ENCODE peak calls at places on chromosome 11, in seven cellular contexts. One of them, this sample, is unnamed. For H3K36me3, the result is how much of the 10 kb centered on the place peaks cover.

GRCh38 chr11:114152162-114152561 is 92.7 kb downstream of the ZBTB16 start:
- DNase-seq in OCI-LY7: no peak
- DNase-seq in H7: no peak
- DNase-seq in right atrium auricular region: no peak
- DNase-seq in mesenchymal stem cell: no peak
- DNase-seq in kidney epithelial cell: no peak
- DNase-seq in gastrocnemius medialis: no peak
- DNase-seq in this sample: no peak

GRCh38 chr11:3950996-3951662 is 95.7 kb downstream of the STIM1 start:
- DNase-seq in right atrium auricular region: no peak
- DNase-seq in mesenchymal stem cell: peak
- DNase-seq in gastrocnemius medialis: no peak
- DNase-seq in OCI-LY7: no peak
- DNase-seq in kidney epithelial cell: no peak
- DNase-seq in H7: peak
- DNase-seq in this sample: peak

GRCh38 chr11:11980200-11980599 is 28.2 kb downstream of the DKK3 start:
- DNase-seq in mesenchymal stem cell: peak
- DNase-seq in OCI-LY7: no peak
- DNase-seq in kidney epithelial cell: no peak
- DNase-seq in right atrium auricular region: peak
- DNase-seq in gastrocnemius medialis: no peak
- DNase-seq in H7: no peak
- DNase-seq in this sample: no peak

GRCh38 chr11:72429626-72430025 is 4.7 kb downstream of the CLPB start:
- DNase-seq in right atrium auricular region: no peak
- DNase-seq in kidney epithelial cell: no peak
- DNase-seq in mesenchymal stem cell: no peak
- DNase-seq in OCI-LY7: no peak
- DNase-seq in gastrocnemius medialis: no peak
- DNase-seq in H7: no peak
- DNase-seq in this sample: no peak

GRCh38 chr11:76742912-76743311 is 40.2 kb upstream of the TSKU start:
- DNase-seq in OCI-LY7: no peak
- DNase-seq in H7: no peak
- DNase-seq in mesenchymal stem cell: no peak
- DNase-seq in kidney epithelial cell: no peak
- DNase-seq in gastrocnemius medialis: no peak
- DNase-seq in right atrium auricular region: no peak
- DNase-seq in this sample: peak

GRCh38 chr11:112042161-112042960 is 17.2 kb downstream of the DLAT start:
- DNase-seq in H7: no peak
- DNase-seq in kidney epithelial cell: no peak
- DNase-seq in gastrocnemius medialis: no peak
- DNase-seq in OCI-LY7: no peak
- DNase-seq in right atrium auricular region: no peak
- DNase-seq in mesenchymal stem cell: peak
- DNase-seq in this sample: peak

GRCh38 chr11:21250196-21250595 is 580.8 kb downstream of the NELL1 start:
- DNase-seq in kidney epithelial cell: no peak
- DNase-seq in right atrium auricular region: no peak
- DNase-seq in mesenchymal stem cell: no peak
- DNase-seq in H7: no peak
- DNase-seq in gastrocnemius medialis: no peak
- DNase-seq in OCI-LY7: no peak
- DNase-seq in this sample: no peak

GRCh38 chr11:27460571-27460970 is 12.0 kb downstream of the LGR4 start:
- DNase-seq in H7: no peak
- DNase-seq in kidney epithelial cell: no peak
- DNase-seq in right atrium auricular region: no peak
- DNase-seq in mesenchymal stem cell: peak
- DNase-seq in gastrocnemius medialis: no peak
- DNase-seq in OCI-LY7: no peak
- DNase-seq in this sample: peak

GRCh38 chr11:103798029-103798428 is 238.4 kb upstream of the DDI1 start:
- DNase-seq in gastrocnemius medialis: no peak
- DNase-seq in OCI-LY7: no peak
- DNase-seq in right atrium auricular region: no peak
- DNase-seq in mesenchymal stem cell: peak
- DNase-seq in H7: no peak
- DNase-seq in kidney epithelial cell: no peak
- DNase-seq in this sample: peak

GRCh38 chr11:128544625-128545024 is 42.7 kb downstream of the ETS1 start:
- DNase-seq in kidney epithelial cell: no peak
- DNase-seq in right atrium auricular region: no peak
- DNase-seq in gastrocnemius medialis: no peak
- DNase-seq in OCI-LY7: no peak
- DNase-seq in H7: no peak
- DNase-seq in mesenchymal stem cell: peak
- DNase-seq in this sample: peak

GRCh38 chr11:73439002-73439843 is 63.0 kb downstream of the RELT start:
- DNase-seq in gastrocnemius medialis: no peak
- DNase-seq in H7: no peak
- DNase-seq in kidney epithelial cell: no peak
- DNase-seq in right atrium auricular region: no peak
- DNase-seq in mesenchymal stem cell: no peak
- DNase-seq in OCI-LY7: no peak
- DNase-seq in this sample: peak

GRCh38 chr11:22347857-22348496 is 9.8 kb downstream of the SLC17A6 start:
- DNase-seq in OCI-LY7: no peak
- DNase-seq in mesenchymal stem cell: no peak
- DNase-seq in H7: no peak
- DNase-seq in right atrium auricular region: no peak
- DNase-seq in kidney epithelial cell: no peak
- DNase-seq in gastrocnemius medialis: no peak
- DNase-seq in this sample: no peak

GRCh38 chr11:117410861-117411725 is 83.4 kb downstream of the CEP164 start:
- DNase-seq in OCI-LY7: no peak
- DNase-seq in right atrium auricular region: no peak
- DNase-seq in mesenchymal stem cell: no peak
- DNase-seq in kidney epithelial cell: no peak
- DNase-seq in H7: peak
- DNase-seq in gastrocnemius medialis: no peak
- DNase-seq in this sample: no peak

GRCh38 chr11:67213251-67213650 is 53.0 kb upstream of the GRK2 start:
- DNase-seq in mesenchymal stem cell: no peak
- DNase-seq in right atrium auricular region: no peak
- DNase-seq in H7: no peak
- DNase-seq in kidney epithelial cell: no peak
- DNase-seq in OCI-LY7: peak
- DNase-seq in gastrocnemius medialis: no peak
- DNase-seq in this sample: no peak

GRCh38 chr11:122209619-122210377 is 93.8 kb upstream of the BLID start:
- DNase-seq in H7: no peak
- DNase-seq in mesenchymal stem cell: peak
- DNase-seq in kidney epithelial cell: no peak
- DNase-seq in gastrocnemius medialis: peak
- DNase-seq in right atrium auricular region: peak
- DNase-seq in OCI-LY7: no peak
- DNase-seq in this sample: peak

GRCh38 chr11:68828155-68828931 is 13.4 kb downstream of the CPT1A start:
- DNase-seq in H7: no peak
- DNase-seq in kidney epithelial cell: no peak
- DNase-seq in right atrium auricular region: no peak
- DNase-seq in gastrocnemius medialis: no peak
- DNase-seq in mesenchymal stem cell: no peak
- DNase-seq in OCI-LY7: no peak
- DNase-seq in this sample: no peak

GRCh38 chr11:10777806-10778205 is 26.8 kb downstream of the CTR9 start:
- DNase-seq in OCI-LY7: no peak
- DNase-seq in H7: no peak
- DNase-seq in mesenchymal stem cell: peak
- DNase-seq in gastrocnemius medialis: no peak
- DNase-seq in right atrium auricular region: no peak
- DNase-seq in kidney epithelial cell: no peak
- DNase-seq in this sample: no peak

DNA sequence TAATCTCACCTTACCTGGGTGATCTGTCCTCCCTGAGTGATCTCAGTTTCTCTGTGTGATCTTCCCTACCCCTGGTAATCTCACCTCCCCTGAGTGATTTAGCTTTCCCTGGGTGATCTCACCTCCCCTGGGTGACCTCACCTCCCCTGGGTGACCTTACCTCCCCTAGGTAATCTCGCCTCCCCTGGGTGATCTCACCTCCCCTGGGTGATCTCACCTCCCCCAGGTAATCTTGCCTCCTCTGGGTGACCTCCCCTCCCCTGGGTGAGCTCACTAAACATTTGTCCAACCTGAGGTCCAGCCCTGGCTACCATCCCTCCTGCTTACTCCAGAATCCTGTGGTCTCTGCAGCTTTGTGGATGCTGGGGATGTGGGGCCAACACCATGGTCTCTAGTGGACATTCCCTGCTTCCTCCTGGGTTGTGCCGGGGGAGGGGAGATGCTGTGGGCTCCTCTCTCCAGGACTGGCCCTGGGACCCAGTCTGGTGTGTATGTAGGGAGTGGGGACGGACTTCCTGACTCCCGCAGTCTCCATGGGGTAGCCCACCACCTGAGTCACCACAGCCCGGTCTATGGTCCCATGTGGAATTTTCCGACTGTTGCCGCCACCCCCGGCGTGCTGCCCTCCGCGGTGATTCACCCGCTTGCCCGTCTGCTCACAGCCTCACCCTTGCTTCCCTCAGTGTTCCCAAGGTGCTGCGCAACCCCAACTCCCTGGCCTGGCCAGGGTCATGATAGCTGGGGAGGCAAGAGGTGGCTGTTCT is 9.9 kb downstream of the LSP1 start:
- DNase-seq in kidney epithelial cell: no peak
- DNase-seq in H7: no peak
- DNase-seq in mesenchymal stem cell: peak
- DNase-seq in right atrium auricular region: no peak
- DNase-seq in OCI-LY7: no peak
- DNase-seq in gastrocnemius medialis: no peak
- DNase-seq in this sample: no peak
- H3K36me3 ChIP-seq in kidney epithelial cell: under half
- H3K36me3 ChIP-seq in H7: under half
- H3K36me3 ChIP-seq in mesenchymal stem cell: under half
- H3K36me3 ChIP-seq in right atrium auricular region: under half
- H3K36me3 ChIP-seq in OCI-LY7: under half
- H3K36me3 ChIP-seq in gastrocnemius medialis: under half
- H3K36me3 ChIP-seq in this sample: under half

GRCh38 chr11:65382804-65383368 is 440 bp upstream of the SLC25A45 start:
- DNase-seq in H7: no peak
- DNase-seq in kidney epithelial cell: no peak
- DNase-seq in mesenchymal stem cell: no peak
- DNase-seq in right atrium auricular region: no peak
- DNase-seq in gastrocnemius medialis: peak
- DNase-seq in OCI-LY7: no peak
- DNase-seq in this sample: no peak
- H3K36me3 ChIP-seq in H7: under half
- H3K36me3 ChIP-seq in kidney epithelial cell: under half
- H3K36me3 ChIP-seq in mesenchymal stem cell: under half
- H3K36me3 ChIP-seq in right atrium auricular region: under half
- H3K36me3 ChIP-seq in gastrocnemius medialis: under half
- H3K36me3 ChIP-seq in OCI-LY7: under half
- H3K36me3 ChIP-seq in this sample: under half

GRCh38 chr11:20089357-20089756 is 70.9 kb downstream of the DBX1 start:
- DNase-seq in H7: no peak
- DNase-seq in kidney epithelial cell: no peak
- DNase-seq in OCI-LY7: no peak
- DNase-seq in gastrocnemius medialis: no peak
- DNase-seq in right atrium auricular region: no peak
- DNase-seq in mesenchymal stem cell: no peak
- DNase-seq in this sample: no peak

GRCh38 chr11:20088368-20089260 is 71.7 kb downstream of the DBX1 start:
- DNase-seq in right atrium auricular region: no peak
- DNase-seq in kidney epithelial cell: no peak
- DNase-seq in OCI-LY7: no peak
- DNase-seq in mesenchymal stem cell: no peak
- DNase-seq in gastrocnemius medialis: no peak
- DNase-seq in H7: no peak
- DNase-seq in this sample: peak

GRCh38 chr11:20084921-20085814 is 75.1 kb downstream of the DBX1 start:
- DNase-seq in gastrocnemius medialis: no peak
- DNase-seq in mesenchymal stem cell: no peak
- DNase-seq in OCI-LY7: no peak
- DNase-seq in right atrium auricular region: no peak
- DNase-seq in H7: no peak
- DNase-seq in kidney epithelial cell: no peak
- DNase-seq in this sample: no peak

GRCh38 chr11:20089796-20090653 is 70.2 kb downstream of the DBX1 start:
- DNase-seq in right atrium auricular region: no peak
- DNase-seq in OCI-LY7: no peak
- DNase-seq in gastrocnemius medialis: no peak
- DNase-seq in kidney epithelial cell: no peak
- DNase-seq in mesenchymal stem cell: no peak
- DNase-seq in H7: no peak
- DNase-seq in this sample: peak

DNA sequence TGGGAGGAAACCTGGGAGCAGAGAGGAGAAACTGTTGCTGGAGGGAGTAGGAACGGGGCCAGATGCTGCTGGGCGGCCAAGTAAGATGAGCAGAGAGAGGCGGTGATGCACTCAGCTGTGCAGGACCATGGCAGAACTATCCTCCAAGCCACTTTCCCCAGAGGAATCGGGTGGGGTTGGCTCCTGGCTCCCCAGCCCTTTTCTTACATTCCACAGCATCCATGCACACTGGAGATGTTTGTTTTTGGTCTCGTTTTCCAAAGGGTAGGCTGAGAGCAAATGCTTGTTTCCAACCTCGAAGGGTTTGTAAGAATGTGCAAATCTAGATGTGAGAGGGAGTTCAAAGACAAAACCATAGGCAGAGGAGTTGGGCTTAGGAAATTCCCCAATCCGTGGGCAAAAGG is 73.2 kb downstream of the DBX1 start:
- DNase-seq in H7: no peak
- DNase-seq in OCI-LY7: no peak
- DNase-seq in right atrium auricular region: no peak
- DNase-seq in mesenchymal stem cell: no peak
- DNase-seq in kidney epithelial cell: peak
- DNase-seq in gastrocnemius medialis: no peak
- DNase-seq in this sample: peak
- H3K36me3 ChIP-seq in H7: under half
- H3K36me3 ChIP-seq in OCI-LY7: under half
- H3K36me3 ChIP-seq in right atrium auricular region: half or more
- H3K36me3 ChIP-seq in mesenchymal stem cell: under half
- H3K36me3 ChIP-seq in kidney epithelial cell: under half
- H3K36me3 ChIP-seq in gastrocnemius medialis: under half
- H3K36me3 ChIP-seq in this sample: half or more

DNA sequence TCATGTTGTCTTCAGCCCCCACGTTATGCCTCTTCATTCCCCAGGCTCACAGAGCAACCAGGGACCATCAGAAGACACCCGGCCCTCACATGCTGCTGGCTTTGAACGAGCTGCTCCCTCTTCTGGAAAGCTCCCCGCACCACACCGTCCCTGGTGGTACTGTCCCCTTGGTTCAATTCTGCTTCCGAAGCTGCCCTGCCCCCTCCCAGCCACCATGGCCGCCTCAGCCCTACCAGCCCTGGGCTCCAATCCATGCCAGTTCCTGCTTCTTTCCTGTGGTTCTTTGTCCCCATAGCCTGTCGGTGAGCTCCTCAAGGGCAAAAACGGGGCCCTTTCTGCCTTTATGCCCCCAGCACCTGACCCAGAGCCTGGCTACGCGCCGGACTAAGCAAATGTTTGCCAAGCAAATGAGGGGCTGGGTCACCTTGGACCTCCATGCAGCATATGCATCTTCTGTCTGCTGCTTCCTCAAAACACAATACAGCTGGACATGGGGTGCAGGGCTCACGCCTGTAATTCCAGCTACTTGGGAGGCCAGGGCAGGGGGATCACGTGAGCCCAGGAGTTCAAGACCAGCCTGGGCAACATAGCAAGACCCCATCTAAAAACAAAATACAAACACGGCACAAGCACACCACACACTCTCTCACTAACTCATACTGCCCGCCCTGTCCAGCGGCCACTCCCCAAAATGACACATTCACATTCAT is 21.3 kb downstream of the TNKS1BP1 start:
- DNase-seq in H7: peak
- DNase-seq in OCI-LY7: no peak
- DNase-seq in mesenchymal stem cell: no peak
- DNase-seq in kidney epithelial cell: no peak
- DNase-seq in right atrium auricular region: no peak
- DNase-seq in gastrocnemius medialis: no peak
- DNase-seq in this sample: no peak
- H3K36me3 ChIP-seq in H7: under half
- H3K36me3 ChIP-seq in OCI-LY7: under half
- H3K36me3 ChIP-seq in mesenchymal stem cell: half or more
- H3K36me3 ChIP-seq in kidney epithelial cell: under half
- H3K36me3 ChIP-seq in right atrium auricular region: half or more
- H3K36me3 ChIP-seq in gastrocnemius medialis: half or more
- H3K36me3 ChIP-seq in this sample: half or more